ENCODE peak calls at places on chromosomes 16 and 17, in six cellular contexts. D is AG08395, U is H9, C is foreskin fibroblast, A is mesendoderm, W is HTR-8/SVneo. H is an unnamed sample.

GRCh38 chr17:74768069-74768762 is 7.9 kb downstream of the NAT9 start:
- DNase-seq in D (peak), U (no peak), W (no peak), A (no peak), C (peak), H (peak)

GRCh38 chr17:79937981-79938695 is 97.5 kb downstream of the TBC1D16 start:
- DNase-seq in C (peak), D (no peak), U (no peak), W (no peak), A (no peak), H (no peak)

GRCh38 chr17:27569257-27569722 is 61.7 kb upstream of the LGALS9 start:
- DNase-seq in A (peak), U (peak), W (no peak), D (no peak), C (peak), H (no peak)

GRCh38 chr16:51544850-51545467 is 393.9 kb upstream of the SALL1 start:
- DNase-seq in C (no peak), D (no peak), A (peak), U (no peak), W (no peak), H (no peak)

GRCh38 chr17:19513897-19514488 is 19.7 kb upstream of the SLC47A1 start:
- DNase-seq in A (peak), C (peak), D (peak), U (peak), W (peak), H (peak)

GRCh38 chr17:78707016-78707415 is 75.1 kb downstream of the CYTH1 start:
- DNase-seq in D (no peak), W (no peak), U (no peak), A (no peak), C (peak), H (peak)

GRCh38 chr16:19215705-19216104 is 47.7 kb downstream of the SYT17 start:
- DNase-seq in C (no peak), D (no peak), A (no peak), U (no peak), W (no peak), H (no peak)

GRCh38 chr16:85978291-85978775 is 79.4 kb downstream of the IRF8 start:
- DNase-seq in A (no peak), D (no peak), U (no peak), C (no peak), W (no peak), H (no peak)

GRCh38 chr16:69859105-69859969 is 91.8 kb upstream of the CLEC18A start:
- DNase-seq in D (no peak), U (peak), A (peak), W (peak), C (peak), H (no peak)

GRCh38 chr17:73384926-73385325 is 73.1 kb upstream of the CDC42EP4 start:
- DNase-seq in A (no peak), U (no peak), D (no peak), C (no peak), W (no peak), H (no peak)

GRCh38 chr17:66165537-66166123 is 26.3 kb downstream of the CEP112 start:
- DNase-seq in C (peak), W (peak), D (peak), U (no peak), A (peak), H (peak)

GRCh38 chr17:75876190-75876937 is 2.0 kb downstream of the TRIM47 start:
- DNase-seq in D (no peak), W (no peak), C (no peak), A (peak), U (peak), H (no peak)

GRCh38 chr17:82772026-82772425 is 20.2 kb downstream of the TBCD start:
- DNase-seq in U (no peak), D (peak), W (no peak), C (peak), A (no peak), H (peak)

GRCh38 chr16:54136276-54136625 is 150.3 kb downstream of the IRX3 start:
- DNase-seq in U (no peak), C (peak), D (peak), W (peak), A (no peak), H (peak)

GRCh38 chr17:33205552-33205951 is 87.5 kb downstream of the ASIC2 start:
- DNase-seq in D (no peak), A (no peak), U (peak), C (no peak), W (no peak), H (no peak)

GRCh38 chr17:67054011-67054591 is 9.7 kb downstream of the CACNG1 start:
- DNase-seq in D (no peak), U (peak), A (no peak), W (no peak), C (no peak), H (no peak)

GRCh38 chr16:66107661-66108060 is 258.8 kb upstream of the CDH5 start:
- DNase-seq in W (no peak), C (peak), A (no peak), D (peak), U (no peak), H (peak)

H was measured in RPMI7951.